ENCODE peak calls at places on chromosomes 13 and 19, in eight cellular contexts. One of them, this sample, is unnamed.

GRCh38 chr19:33705860-33706259 is 84.1 kb downstream of the CHST8 start:
- DNase-seq in neural progenitor cell: no peak
- DNase-seq in tibial artery: no peak
- DNase-seq in iPS DF 6.9: no peak
- DNase-seq in osteoblast: no peak
- DNase-seq in IMR-90: no peak
- DNase-seq in cardiac muscle cell: no peak
- DNase-seq in transverse colon: no peak
- DNase-seq in this sample: no peak

GRCh38 chr13:99577934-99578917 is 77.0 kb downstream of the TM9SF2 start:
- DNase-seq in transverse colon: no peak
- DNase-seq in IMR-90: no peak
- DNase-seq in tibial artery: no peak
- DNase-seq in neural progenitor cell: no peak
- DNase-seq in iPS DF 6.9: no peak
- DNase-seq in osteoblast: no peak
- DNase-seq in cardiac muscle cell: peak
- DNase-seq in this sample: no peak

GRCh38 chr19:8487137-8487851 is 15.1 kb downstream of the PRAM1 start:
- DNase-seq in tibial artery: peak
- DNase-seq in IMR-90: no peak
- DNase-seq in transverse colon: peak
- DNase-seq in iPS DF 6.9: no peak
- DNase-seq in cardiac muscle cell: no peak
- DNase-seq in neural progenitor cell: no peak
- DNase-seq in osteoblast: no peak
- DNase-seq in this sample: peak

GRCh38 chr19:18832331-18833140 is 777 bp downstream of the UPF1 start:
- DNase-seq in transverse colon: peak
- DNase-seq in osteoblast: peak
- DNase-seq in cardiac muscle cell: no peak
- DNase-seq in iPS DF 6.9: no peak
- DNase-seq in tibial artery: no peak
- DNase-seq in neural progenitor cell: peak
- DNase-seq in IMR-90: no peak
- DNase-seq in this sample: no peak

GRCh38 chr13:113730145-113730750 is 28.8 kb upstream of the TMEM255B start:
- DNase-seq in iPS DF 6.9: no peak
- DNase-seq in osteoblast: no peak
- DNase-seq in neural progenitor cell: no peak
- DNase-seq in IMR-90: no peak
- DNase-seq in cardiac muscle cell: no peak
- DNase-seq in tibial artery: no peak
- DNase-seq in transverse colon: no peak
- DNase-seq in this sample: no peak

GRCh38 chr13:101433895-101434294 is 17.6 kb upstream of the NALCN start:
- DNase-seq in osteoblast: no peak
- DNase-seq in IMR-90: no peak
- DNase-seq in tibial artery: no peak
- DNase-seq in neural progenitor cell: no peak
- DNase-seq in cardiac muscle cell: no peak
- DNase-seq in transverse colon: no peak
- DNase-seq in iPS DF 6.9: no peak
- DNase-seq in this sample: no peak

GRCh38 chr13:42048625-42049453 is at the start of gene DGKH:
- DNase-seq in IMR-90: peak
- DNase-seq in neural progenitor cell: peak
- DNase-seq in tibial artery: peak
- DNase-seq in transverse colon: peak
- DNase-seq in cardiac muscle cell: peak
- DNase-seq in iPS DF 6.9: no peak
- DNase-seq in osteoblast: peak
- DNase-seq in this sample: no peak

GRCh38 chr13:30148791-30149190 is 158.6 kb downstream of the KATNAL1 start:
- DNase-seq in iPS DF 6.9: no peak
- DNase-seq in cardiac muscle cell: no peak
- DNase-seq in neural progenitor cell: no peak
- DNase-seq in IMR-90: no peak
- DNase-seq in osteoblast: no peak
- DNase-seq in tibial artery: no peak
- DNase-seq in transverse colon: no peak
- DNase-seq in this sample: no peak

GRCh38 chr13:114087430-114087829 is 45.0 kb downstream of the RASA3 start:
- DNase-seq in cardiac muscle cell: no peak
- DNase-seq in neural progenitor cell: peak
- DNase-seq in transverse colon: no peak
- DNase-seq in IMR-90: no peak
- DNase-seq in iPS DF 6.9: no peak
- DNase-seq in tibial artery: no peak
- DNase-seq in osteoblast: peak
- DNase-seq in this sample: no peak

GRCh38 chr13:21033866-21034601 is 27.4 kb downstream of the LATS2 start:
- DNase-seq in osteoblast: peak
- DNase-seq in cardiac muscle cell: peak
- DNase-seq in tibial artery: peak
- DNase-seq in transverse colon: no peak
- DNase-seq in iPS DF 6.9: no peak
- DNase-seq in neural progenitor cell: no peak
- DNase-seq in IMR-90: no peak
- DNase-seq in this sample: no peak

GRCh38 chr19:37511186-37511585 is 4.4 kb downstream of the ZNF793 start:
- DNase-seq in neural progenitor cell: no peak
- DNase-seq in iPS DF 6.9: no peak
- DNase-seq in tibial artery: no peak
- DNase-seq in osteoblast: no peak
- DNase-seq in IMR-90: no peak
- DNase-seq in transverse colon: no peak
- DNase-seq in cardiac muscle cell: no peak
- DNase-seq in this sample: no peak

DNA sequence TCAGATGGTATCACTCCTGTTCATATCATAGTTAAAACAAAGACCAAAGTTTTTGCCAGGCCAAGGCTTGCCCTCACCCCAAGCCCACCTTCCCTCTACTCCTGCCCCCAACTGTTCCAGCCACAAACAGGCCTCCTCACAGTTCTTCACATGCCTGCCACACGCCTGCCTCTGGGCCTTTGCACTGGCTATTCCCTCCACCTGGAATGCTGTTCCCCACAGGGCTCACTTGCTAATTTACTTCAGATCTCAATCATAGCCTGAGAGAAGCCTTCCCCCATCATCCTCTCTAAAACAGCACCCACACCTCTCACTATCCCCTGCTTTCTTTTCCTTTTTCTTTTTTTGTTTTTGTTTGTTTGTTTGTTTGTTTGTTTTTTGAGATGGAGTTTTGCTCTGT is 4.9 kb upstream of the AXL start:
- DNase-seq in tibial artery: no peak
- DNase-seq in cardiac muscle cell: no peak
- DNase-seq in neural progenitor cell: no peak
- DNase-seq in transverse colon: no peak
- DNase-seq in osteoblast: no peak
- DNase-seq in IMR-90: no peak
- DNase-seq in iPS DF 6.9: no peak
- DNase-seq in this sample: no peak
- H3K27ac ChIP-seq in tibial artery: no peak
- H3K27ac ChIP-seq in cardiac muscle cell: no peak
- H3K27ac ChIP-seq in neural progenitor cell: no peak
- H3K27ac ChIP-seq in transverse colon: no peak
- H3K27ac ChIP-seq in osteoblast: no peak
- H3K27ac ChIP-seq in IMR-90: no peak
- H3K27ac ChIP-seq in iPS DF 6.9: no peak
- H3K27ac ChIP-seq in this sample: no peak

DNA sequence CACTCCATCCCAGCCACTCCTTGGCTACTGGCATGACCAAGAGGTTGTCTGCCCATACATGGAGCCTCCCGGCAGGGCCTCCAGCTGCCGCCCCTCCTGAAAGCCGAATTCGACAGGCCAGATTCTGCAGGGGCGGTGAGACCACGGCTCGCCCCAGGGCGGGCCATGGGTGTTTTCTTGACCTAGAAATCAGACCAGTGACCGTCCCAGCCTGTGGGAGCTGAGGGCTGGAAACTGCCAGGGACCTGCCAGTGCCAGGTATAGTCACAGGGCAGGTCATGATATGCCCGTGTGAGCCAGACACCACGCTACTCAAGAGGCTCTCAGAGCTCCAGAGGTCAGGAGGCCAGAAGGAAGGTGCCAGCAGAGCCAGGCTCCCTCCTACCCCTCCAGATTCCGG is 16.8 kb downstream of the DAPK3 start:
- DNase-seq in tibial artery: no peak
- DNase-seq in osteoblast: peak
- DNase-seq in transverse colon: no peak
- DNase-seq in IMR-90: no peak
- DNase-seq in neural progenitor cell: no peak
- DNase-seq in iPS DF 6.9: no peak
- DNase-seq in cardiac muscle cell: no peak
- DNase-seq in this sample: no peak
- H3K27ac ChIP-seq in tibial artery: peak
- H3K27ac ChIP-seq in osteoblast: no peak
- H3K27ac ChIP-seq in transverse colon: peak
- H3K27ac ChIP-seq in IMR-90: no peak
- H3K27ac ChIP-seq in neural progenitor cell: no peak
- H3K27ac ChIP-seq in iPS DF 6.9: no peak
- H3K27ac ChIP-seq in cardiac muscle cell: no peak
- H3K27ac ChIP-seq in this sample: no peak

GRCh38 chr13:97264663-97265062 is 42.5 kb downstream of the MBNL2 start:
- DNase-seq in osteoblast: no peak
- DNase-seq in transverse colon: no peak
- DNase-seq in tibial artery: no peak
- DNase-seq in iPS DF 6.9: no peak
- DNase-seq in cardiac muscle cell: no peak
- DNase-seq in neural progenitor cell: no peak
- DNase-seq in IMR-90: no peak
- DNase-seq in this sample: no peak

GRCh38 chr13:97268772-97269171 is 46.6 kb downstream of the MBNL2 start:
- DNase-seq in tibial artery: no peak
- DNase-seq in transverse colon: no peak
- DNase-seq in cardiac muscle cell: peak
- DNase-seq in neural progenitor cell: no peak
- DNase-seq in osteoblast: no peak
- DNase-seq in iPS DF 6.9: no peak
- DNase-seq in IMR-90: no peak
- DNase-seq in this sample: no peak

GRCh38 chr13:97267418-97268059 is 45.4 kb downstream of the MBNL2 start:
- DNase-seq in IMR-90: no peak
- DNase-seq in transverse colon: no peak
- DNase-seq in neural progenitor cell: peak
- DNase-seq in cardiac muscle cell: no peak
- DNase-seq in tibial artery: no peak
- DNase-seq in iPS DF 6.9: peak
- DNase-seq in osteoblast: peak
- DNase-seq in this sample: no peak

GRCh38 chr13:97266734-97267417 is 44.7 kb downstream of the MBNL2 start:
- DNase-seq in transverse colon: no peak
- DNase-seq in IMR-90: no peak
- DNase-seq in cardiac muscle cell: peak
- DNase-seq in osteoblast: no peak
- DNase-seq in iPS DF 6.9: no peak
- DNase-seq in neural progenitor cell: peak
- DNase-seq in tibial artery: no peak
- DNase-seq in this sample: no peak

GRCh38 chr13:97266328-97266727 is 44.2 kb downstream of the MBNL2 start:
- DNase-seq in iPS DF 6.9: no peak
- DNase-seq in transverse colon: no peak
- DNase-seq in tibial artery: no peak
- DNase-seq in cardiac muscle cell: no peak
- DNase-seq in osteoblast: no peak
- DNase-seq in IMR-90: no peak
- DNase-seq in neural progenitor cell: peak
- DNase-seq in this sample: no peak
- H3K27ac ChIP-seq in iPS DF 6.9: no peak
- H3K27ac ChIP-seq in transverse colon: peak
- H3K27ac ChIP-seq in tibial artery: peak
- H3K27ac ChIP-seq in cardiac muscle cell: no peak
- H3K27ac ChIP-seq in osteoblast: no peak
- H3K27ac ChIP-seq in IMR-90: peak
- H3K27ac ChIP-seq in neural progenitor cell: no peak
- H3K27ac ChIP-seq in this sample: no peak

DNA sequence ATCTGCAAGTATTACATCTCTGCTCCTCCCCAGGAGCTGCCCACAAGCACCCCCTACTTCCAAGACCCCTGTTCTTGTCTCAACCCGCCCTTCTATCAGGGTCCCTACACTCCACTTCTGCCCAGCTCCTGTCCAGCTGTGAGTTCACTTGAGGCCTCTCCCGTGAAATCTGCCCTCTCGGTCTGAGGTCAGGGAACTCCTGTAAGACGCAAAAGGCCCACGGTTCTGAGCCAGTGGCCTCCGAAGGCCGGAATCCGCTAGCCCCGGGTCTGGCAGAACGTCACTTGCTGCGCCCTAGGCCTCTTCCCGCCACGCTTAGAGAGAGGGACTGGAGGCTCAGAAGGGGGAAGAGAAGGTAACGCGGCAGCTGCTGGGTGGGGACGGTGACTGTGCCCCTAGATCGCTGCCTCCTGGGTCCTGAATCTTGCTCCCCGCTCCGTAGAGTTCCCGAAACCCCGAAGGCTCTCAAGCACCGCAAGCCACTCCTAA is 912 bp upstream of the FARP1 start:
- DNase-seq in IMR-90: no peak
- DNase-seq in osteoblast: no peak
- DNase-seq in transverse colon: peak
- DNase-seq in neural progenitor cell: peak
- DNase-seq in tibial artery: peak
- DNase-seq in cardiac muscle cell: peak
- DNase-seq in iPS DF 6.9: no peak
- DNase-seq in this sample: no peak
- H3K27ac ChIP-seq in IMR-90: no peak
- H3K27ac ChIP-seq in osteoblast: no peak
- H3K27ac ChIP-seq in transverse colon: peak
- H3K27ac ChIP-seq in neural progenitor cell: no peak
- H3K27ac ChIP-seq in tibial artery: peak
- H3K27ac ChIP-seq in cardiac muscle cell: no peak
- H3K27ac ChIP-seq in iPS DF 6.9: no peak
- H3K27ac ChIP-seq in this sample: peak

This sample was measured in caudate nucleus.